ENCODE peak calls at places on chromosomes 5 and 9, in six cellular contexts. X is GM20000, Y is neural crest cell, U is cardiac fibroblast, I is endothelial cell, B is Peyer's patch. A is an unnamed sample.

GRCh38 chr5:77906806-77907205 is 130.7 kb upstream of the TBCA start:
- DNase-seq in X (no peak), Y (no peak), U (peak; percentile 27), I (no peak), B (no peak), A (no peak)

GRCh38 chr5:175861337-175862130 is 9.8 kb upstream of the CPLX2 start:
- DNase-seq in X (no peak), Y (no peak), U (no peak), I (no peak), B (no peak), A (no peak)

GRCh38 chr9:111961011-111961410 is 64.4 kb downstream of the UGCG start:
- DNase-seq in X (no peak), Y (no peak), U (no peak), I (no peak), B (no peak), A (no peak)

GRCh38 chr9:96068511-96068910 is 193.0 kb downstream of the ERCC6L2 start:
- DNase-seq in X (no peak), Y (no peak), U (no peak), I (no peak), B (no peak), A (no peak)

GRCh38 chr5:132376694-132377641 is 7.5 kb downstream of the SLC22A5 start:
- DNase-seq in X (no peak), Y (no peak), U (no peak), I (no peak), B (no peak), A (no peak)

GRCh38 chr9:138045541-138046490 is 168.2 kb downstream of the CACNA1B start:
- DNase-seq in X (no peak), Y (no peak), U (no peak), I (no peak), B (no peak), A (no peak)

GRCh38 chr9:94619012-94619411 is 20.3 kb downstream of the FBP1 start:
- DNase-seq in X (no peak), Y (no peak), U (no peak), I (no peak), B (no peak), A (no peak)

GRCh38 chr9:123445981-123446610 is 90.1 kb downstream of the CRB2 start:
- DNase-seq in X (no peak), Y (no peak), U (peak; percentile 57), I (no peak), B (no peak), A (peak; percentile 35)

GRCh38 chr9:121599186-121599871 is 52.1 kb upstream of the DAB2IP start:
- DNase-seq in X (peak; percentile 49), Y (peak; percentile 52), U (peak; percentile 21), I (peak; percentile 60), B (no peak), A (peak; percentile 87)

GRCh38 chr5:128920345-128921215 is 44.7 kb upstream of the SLC27A6 start:
- DNase-seq in X (no peak), Y (no peak), U (peak; percentile 39), I (no peak), B (no peak), A (no peak)

GRCh38 chr9:92265159-92265558 is 28.3 kb downstream of the IARS1 start:
- DNase-seq in X (no peak), Y (no peak), U (no peak), I (no peak), B (no peak), A (no peak)

GRCh38 chr9:121672213-121672612 is 20.8 kb downstream of the DAB2IP start:
- DNase-seq in X (no peak), Y (no peak), U (peak; percentile 47), I (no peak), B (no peak), A (no peak)

GRCh38 chr5:75049581-75050274 is 2.6 kb downstream of the GCNT4 start:
- DNase-seq in X (peak; percentile 68), Y (peak; percentile 51), U (peak; percentile 66), I (peak; percentile 62), B (peak; percentile 61), A (peak; percentile 31)

GRCh38 chr5:157575096-157575872 is at the start of gene ADAM19:
- DNase-seq in X (peak; percentile 86), Y (peak; percentile 55), U (peak; percentile 63), I (peak; percentile 77), B (peak; percentile 58), A (peak; percentile 80)

GRCh38 chr5:27821681-27822080 is 783.3 kb upstream of the CDH9 start:
- DNase-seq in X (no peak), Y (no peak), U (no peak), I (no peak), B (no peak), A (no peak)

GRCh38 chr5:146394486-146394885 is 52.6 kb upstream of the TCERG1 start:
- DNase-seq in X (no peak), Y (no peak), U (no peak), I (no peak), B (no peak), A (no peak)

GRCh38 chr5:146388418-146388817 is 49.8 kb downstream of the POU4F3 start:
- DNase-seq in X (no peak), Y (no peak), U (peak; percentile 3), I (no peak), B (no peak), A (no peak)

GRCh38 chr5:146395233-146395632 is 51.9 kb upstream of the TCERG1 start:
- DNase-seq in X (no peak), Y (no peak), U (no peak), I (no peak), B (no peak), A (peak; percentile 19)

DNA sequence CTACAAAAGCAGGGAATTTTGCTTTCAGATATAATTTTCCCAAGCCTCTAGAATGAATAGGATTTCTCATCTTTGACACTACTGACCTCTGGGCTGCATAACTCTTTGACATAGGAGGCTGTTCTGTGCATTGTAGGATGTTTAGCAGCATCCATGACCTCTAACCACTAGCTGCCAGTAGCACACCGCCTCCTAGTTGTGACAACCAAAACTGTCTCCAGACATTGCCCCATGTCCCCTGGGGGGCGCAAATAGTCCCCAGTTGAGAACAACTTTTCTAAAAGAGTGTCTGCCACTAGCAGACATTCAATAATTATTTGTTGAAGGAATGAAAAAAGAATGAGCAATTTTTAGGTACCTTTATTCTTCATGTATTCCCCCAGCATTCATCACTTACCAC is 51.8 kb downstream of the POU4F3 start:
- DNase-seq in X (no peak), Y (no peak), U (no peak), I (peak; percentile 22), B (no peak), A (no peak)
- TF ChIP-seq CTCF in X (peak; percentile 28), Y (no peak), U (peak; percentile 19), I (peak; percentile 37), B (no peak), A (peak; percentile 29)

GRCh38 chr9:131349881-131350563 is 43.9 kb upstream of the PRRC2B start:
- DNase-seq in X (peak; percentile 83), Y (peak; percentile 88), U (peak; percentile 91), I (peak; percentile 92), B (peak; percentile 91), A (peak; percentile 86)

GRCh38 chr9:131346559-131346958 is 47.3 kb upstream of the PRRC2B start:
- DNase-seq in X (no peak), Y (no peak), U (no peak), I (no peak), B (no peak), A (no peak)

GRCh38 chr9:131347376-131348020 is 46.4 kb upstream of the PRRC2B start:
- DNase-seq in X (no peak), Y (no peak), U (no peak), I (no peak), B (no peak), A (no peak)

GRCh38 chr9:131349522-131349880 is 44.4 kb upstream of the PRRC2B start:
- DNase-seq in X (no peak), Y (no peak), U (no peak), I (no peak), B (no peak), A (no peak)

GRCh38 chr9:131348631-131349521 is 45.0 kb upstream of the PRRC2B start:
- DNase-seq in X (no peak), Y (no peak), U (no peak), I (no peak), B (no peak), A (no peak)
- TF ChIP-seq CTCF in X (no peak), Y (no peak), U (peak; percentile 14), I (no peak), B (no peak), A (no peak)

GRCh38 chr5:114097570-114097969 is 264.3 kb upstream of the KCNN2 start:
- DNase-seq in X (no peak), Y (no peak), U (no peak), I (no peak), B (no peak), A (no peak)
- TF ChIP-seq CTCF in X (no peak), Y (no peak), U (no peak), I (no peak), B (no peak), A (no peak)

GRCh38 chr9:136267261-136268111 is 21.9 kb upstream of the QSOX2 start:
- DNase-seq in X (peak; percentile 99), Y (peak; percentile 76), U (peak; percentile 90), I (peak; percentile 87), B (peak; percentile 88), A (peak; percentile 85)
- TF ChIP-seq CTCF in X (peak; percentile 53), Y (no peak), U (peak; percentile 29), I (no peak), B (no peak), A (no peak)